ENCODE peak calls at places on chromosomes 6 and 20, in ten cellular contexts. L is brain microvascular endothelial cell, N is esophagus muscularis mucosa, Q is cardiac fibroblast, H is omental fat pad, U is IMR-90, V is cardiac muscle cell, B is GM06990, S is astrocyte of the spinal cord, R is chondrocyte. Z is an unnamed sample.

GRCh38 chr6:44453146-44453545 is 65.6 kb downstream of the CDC5L start:
- DNase-seq in L (no peak), N (no peak), Q (peak), H (no peak), U (peak), V (no peak), B (no peak), S (no peak), R (no peak), Z (no peak)

GRCh38 chr6:52249078-52249477 is 4.8 kb upstream of the IL17F start:
- DNase-seq in L (no peak), N (no peak), Q (no peak), H (no peak), U (no peak), V (no peak), B (no peak), S (no peak), R (no peak), Z (no peak)

GRCh38 chr6:22099241-22099640 is 197.6 kb downstream of the PRL start:
- DNase-seq in L (no peak), N (no peak), Q (no peak), H (no peak), U (no peak), V (no peak), B (no peak), S (no peak), R (no peak), Z (no peak)

GRCh38 chr6:293185-294174 is 1.2 kb downstream of the DUSP22 start:
- DNase-seq in L (no peak), N (peak), Q (peak), H (no peak), U (no peak), V (peak), B (peak), S (peak), R (no peak), Z (no peak)

GRCh38 chr6:167731731-167732422 is 94.8 kb upstream of the AFDN start:
- DNase-seq in L (no peak), N (no peak), Q (no peak), H (no peak), U (no peak), V (no peak), B (no peak), S (no peak), R (no peak), Z (no peak)

GRCh38 chr6:109526905-109527628 is 44.0 kb upstream of the ZBTB24 start:
- DNase-seq in L (peak), N (no peak), Q (peak), H (no peak), U (peak), V (peak), B (peak), S (peak), R (no peak), Z (peak)

GRCh38 chr6:6705061-6705425 is 116.5 kb downstream of the LY86 start:
- DNase-seq in L (no peak), N (no peak), Q (no peak), H (no peak), U (no peak), V (no peak), B (no peak), S (no peak), R (no peak), Z (no peak)

GRCh38 chr6:53979468-53980067 is 131.7 kb upstream of the MLIP start:
- DNase-seq in L (peak), N (no peak), Q (peak), H (no peak), U (peak), V (peak), B (no peak), S (peak), R (no peak), Z (peak)

GRCh38 chr20:53621482-53622246 is 28.0 kb upstream of the ZNF217 start:
- DNase-seq in L (no peak), N (no peak), Q (peak), H (no peak), U (peak), V (no peak), B (peak), S (peak), R (no peak), Z (no peak)

GRCh38 chr20:4192378-4193048 is 177.2 kb upstream of the RNF24 start:
- DNase-seq in L (peak), N (no peak), Q (peak), H (no peak), U (no peak), V (no peak), B (no peak), S (no peak), R (no peak), Z (no peak)

GRCh38 chr6:155100087-155100486 is 105.0 kb downstream of the TIAM2 start:
- DNase-seq in L (no peak), N (no peak), Q (no peak), H (no peak), U (peak), V (no peak), B (no peak), S (peak), R (no peak), Z (no peak)

GRCh38 chr6:81253821-81254220 is 498.7 kb downstream of the TENT5A start:
- DNase-seq in L (no peak), N (no peak), Q (no peak), H (no peak), U (no peak), V (no peak), B (no peak), S (no peak), R (no peak), Z (no peak)

GRCh38 chr6:34771727-34772126 is 14.4 kb downstream of the SNRPC start:
- DNase-seq in L (peak), N (no peak), Q (peak), H (no peak), U (peak), V (no peak), B (no peak), S (peak), R (no peak), Z (no peak)

GRCh38 chr6:158536084-158536890 is 23.6 kb upstream of the TMEM181 start:
- DNase-seq in L (peak), N (no peak), Q (peak), H (peak), U (peak), V (peak), B (peak), S (peak), R (no peak), Z (peak)

GRCh38 chr6:47437592-47437991 is 40.0 kb upstream of the CD2AP start:
- DNase-seq in L (no peak), N (no peak), Q (no peak), H (no peak), U (no peak), V (no peak), B (peak), S (no peak), R (no peak), Z (peak)

GRCh38 chr6:33445020-33445676 is 9.2 kb upstream of the ZBTB9 start:
- DNase-seq in L (no peak), N (no peak), Q (no peak), H (no peak), U (no peak), V (no peak), B (no peak), S (no peak), R (no peak), Z (no peak)

GRCh38 chr6:33672808-33673207 is 38.7 kb downstream of the UQCC2 start:
- DNase-seq in L (peak), N (peak), Q (peak), H (peak), U (peak), V (no peak), B (no peak), S (peak), R (no peak), Z (peak)

GRCh38 chr6:28884423-28885148 is 39.2 kb downstream of the TRIM27 start:
- DNase-seq in L (no peak), N (no peak), Q (no peak), H (no peak), U (no peak), V (no peak), B (no peak), S (no peak), R (no peak), Z (peak)

GRCh38 chr6:43171284-43172126 is 436 bp downstream of the SRF start:
- DNase-seq in L (no peak), N (no peak), Q (no peak), H (no peak), U (no peak), V (peak), B (peak), S (no peak), R (no peak), Z (peak)

GRCh38 chr6:7587631-7588100 is 2.3 kb upstream of the SNRNP48 start:
- DNase-seq in L (peak), N (no peak), Q (peak), H (no peak), U (peak), V (no peak), B (no peak), S (peak), R (no peak), Z (no peak)

GRCh38 chr20:32541917-32542615 is 43.1 kb downstream of the NOL4L start:
- DNase-seq in L (no peak), N (no peak), Q (no peak), H (no peak), U (no peak), V (no peak), B (no peak), S (no peak), R (no peak), Z (no peak)

GRCh38 chr6:130202782-130203181 is 20.0 kb downstream of the SAMD3 start:
- DNase-seq in L (no peak), N (no peak), Q (no peak), H (no peak), U (no peak), V (peak), B (peak), S (no peak), R (no peak), Z (peak)

GRCh38 chr6:141056945-141057635 is 1075.6 kb upstream of the GJE1 start:
- DNase-seq in L (peak), N (no peak), Q (no peak), H (no peak), U (no peak), V (no peak), B (no peak), S (no peak), R (no peak), Z (no peak)

GRCh38 chr6:22035690-22036089 is 261.1 kb downstream of the PRL start:
- DNase-seq in L (no peak), N (no peak), Q (no peak), H (no peak), U (no peak), V (no peak), B (no peak), S (no peak), R (no peak), Z (no peak)

GRCh38 chr6:38271081-38271480 is 368.6 kb downstream of the BTBD9 start:
- DNase-seq in L (no peak), N (no peak), Q (peak), H (no peak), U (peak), V (no peak), B (no peak), S (peak), R (no peak), Z (no peak)

GRCh38 chr6:157867155-157867559 is 44.1 kb downstream of the SNX9 start:
- DNase-seq in L (peak), N (no peak), Q (peak), H (no peak), U (peak), V (no peak), B (no peak), S (peak), R (no peak), Z (no peak)

GRCh38 chr6:112249489-112249888 is 4.9 kb downstream of the LAMA4 start:
- DNase-seq in L (peak), N (no peak), Q (peak), H (no peak), U (peak), V (no peak), B (no peak), S (peak), R (no peak), Z (no peak)

GRCh38 chr6:31691564-31692108 is 10.8 kb upstream of the LY6G5C start:
- DNase-seq in L (no peak), N (no peak), Q (no peak), H (no peak), U (no peak), V (no peak), B (no peak), S (no peak), R (no peak), Z (no peak)

GRCh38 chr6:108966855-108967755 is 118.9 kb downstream of the ARMC2 start:
- DNase-seq in L (peak), N (no peak), Q (peak), H (no peak), U (peak), V (peak), B (no peak), S (peak), R (no peak), Z (no peak)

GRCh38 chr6:7974932-7975763 is 64.6 kb upstream of the TXNDC5 start:
- DNase-seq in L (peak), N (no peak), Q (peak), H (peak), U (peak), V (no peak), B (no peak), S (peak), R (no peak), Z (no peak)

GRCh38 chr20:19370076-19371075 is 157.9 kb downstream of the SLC24A3 start:
- DNase-seq in L (no peak), N (peak), Q (peak), H (no peak), U (no peak), V (no peak), B (no peak), S (no peak), R (no peak), Z (no peak)

GRCh38 chr20:21713470-21713869 is 8.0 kb downstream of the PAX1 start:
- DNase-seq in L (no peak), N (no peak), Q (no peak), H (no peak), U (no peak), V (no peak), B (no peak), S (no peak), R (no peak), Z (no peak)

GRCh38 chr6:158631678-158632537 is 12.6 kb downstream of the DYNLT1 start:
- DNase-seq in L (peak), N (peak), Q (peak), H (no peak), U (peak), V (no peak), B (no peak), S (peak), R (no peak), Z (no peak)

GRCh38 chr20:3716195-3716834 is 3.9 kb upstream of the SIGLEC1 start:
- DNase-seq in L (peak), N (no peak), Q (peak), H (no peak), U (peak), V (peak), B (peak), S (peak), R (peak), Z (peak)

GRCh38 chr6:15615837-15616236 is 47.0 kb downstream of the DTNBP1 start:
- DNase-seq in L (no peak), N (no peak), Q (no peak), H (no peak), U (peak), V (no peak), B (no peak), S (no peak), R (no peak), Z (peak)

GRCh38 chr6:16190214-16190613 is 48.2 kb upstream of the GMPR start:
- DNase-seq in L (no peak), N (no peak), Q (no peak), H (no peak), U (no peak), V (no peak), B (no peak), S (no peak), R (no peak), Z (no peak)

GRCh38 chr6:110944681-110945151 is 13.8 kb upstream of the GTF3C6 start:
- DNase-seq in L (peak), N (no peak), Q (peak), H (no peak), U (peak), V (no peak), B (peak), S (peak), R (no peak), Z (peak)

GRCh38 chr6:120141601-120142000 is 792.0 kb upstream of the MAN1A1 start:
- DNase-seq in L (no peak), N (no peak), Q (no peak), H (no peak), U (no peak), V (no peak), B (no peak), S (no peak), R (peak), Z (no peak)

GRCh38 chr6:120147218-120147871 is 797.8 kb upstream of the MAN1A1 start:
- DNase-seq in L (no peak), N (no peak), Q (no peak), H (no peak), U (no peak), V (no peak), B (no peak), S (no peak), R (peak), Z (no peak)
- TF ChIP-seq CTCF in L (no peak), N (no peak), Q (no peak), H (no peak), U (no peak), V (no peak), B (peak), S (peak), R (peak), Z (no peak)

GRCh38 chr20:63808964-63809674 is 21.9 kb downstream of the ZBTB46 start:
- DNase-seq in L (no peak), N (no peak), Q (no peak), H (no peak), U (no peak), V (no peak), B (no peak), S (no peak), R (no peak), Z (no peak)
- TF ChIP-seq CTCF in L (no peak), N (no peak), Q (no peak), H (no peak), U (no peak), V (no peak), B (no peak), S (no peak), R (no peak), Z (no peak)

GRCh38 chr6:45986746-45987274 is 28.9 kb downstream of the CLIC5 start:
- DNase-seq in L (no peak), N (no peak), Q (no peak), H (no peak), U (no peak), V (peak), B (no peak), S (no peak), R (no peak), Z (no peak)

GRCh38 chr6:45985026-45985425 is 30.6 kb downstream of the CLIC5 start:
- DNase-seq in L (no peak), N (no peak), Q (no peak), H (no peak), U (no peak), V (no peak), B (no peak), S (no peak), R (no peak), Z (no peak)

GRCh38 chr6:45983041-45983440 is 32.6 kb downstream of the CLIC5 start:
- DNase-seq in L (no peak), N (no peak), Q (no peak), H (no peak), U (no peak), V (no peak), B (no peak), S (no peak), R (no peak), Z (no peak)

GRCh38 chr6:45982280-45983036 is 33.2 kb downstream of the CLIC5 start:
- DNase-seq in L (no peak), N (no peak), Q (no peak), H (no peak), U (no peak), V (no peak), B (no peak), S (no peak), R (no peak), Z (no peak)

GRCh38 chr6:45984347-45984746 is 31.3 kb downstream of the CLIC5 start:
- DNase-seq in L (no peak), N (no peak), Q (no peak), H (no peak), U (no peak), V (no peak), B (no peak), S (no peak), R (no peak), Z (no peak)
- TF ChIP-seq CTCF in L (no peak), N (no peak), Q (no peak), H (no peak), U (no peak), V (no peak), B (no peak), S (no peak), R (no peak), Z (no peak)

DNA sequence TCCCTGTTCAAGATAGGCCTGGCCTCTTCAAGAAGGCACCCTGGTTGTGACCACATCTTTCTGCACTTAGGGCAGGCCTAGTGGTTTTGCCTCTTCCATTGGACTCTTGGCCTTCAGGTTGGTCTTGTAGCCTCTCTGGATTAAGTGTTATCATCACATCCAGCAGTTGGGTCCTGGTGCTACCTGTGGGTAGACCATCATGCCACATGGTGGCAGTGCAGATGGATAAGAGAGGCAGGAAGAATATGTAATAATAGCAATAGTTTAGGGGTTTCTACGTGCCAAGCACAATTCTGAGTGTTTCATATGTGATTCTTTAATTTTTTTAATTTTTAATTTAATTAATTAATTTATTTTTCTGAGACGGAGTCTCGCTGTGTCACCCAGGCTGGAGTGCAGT is 28.5 kb upstream of the SNRPB2 start:
- DNase-seq in L (no peak), N (no peak), Q (no peak), H (no peak), U (no peak), V (peak), B (no peak), S (no peak), R (no peak), Z (peak)
- TF ChIP-seq CTCF in L (peak), N (peak), Q (no peak), H (no peak), U (peak), V (peak), B (peak), S (peak), R (peak), Z (peak)

DNA sequence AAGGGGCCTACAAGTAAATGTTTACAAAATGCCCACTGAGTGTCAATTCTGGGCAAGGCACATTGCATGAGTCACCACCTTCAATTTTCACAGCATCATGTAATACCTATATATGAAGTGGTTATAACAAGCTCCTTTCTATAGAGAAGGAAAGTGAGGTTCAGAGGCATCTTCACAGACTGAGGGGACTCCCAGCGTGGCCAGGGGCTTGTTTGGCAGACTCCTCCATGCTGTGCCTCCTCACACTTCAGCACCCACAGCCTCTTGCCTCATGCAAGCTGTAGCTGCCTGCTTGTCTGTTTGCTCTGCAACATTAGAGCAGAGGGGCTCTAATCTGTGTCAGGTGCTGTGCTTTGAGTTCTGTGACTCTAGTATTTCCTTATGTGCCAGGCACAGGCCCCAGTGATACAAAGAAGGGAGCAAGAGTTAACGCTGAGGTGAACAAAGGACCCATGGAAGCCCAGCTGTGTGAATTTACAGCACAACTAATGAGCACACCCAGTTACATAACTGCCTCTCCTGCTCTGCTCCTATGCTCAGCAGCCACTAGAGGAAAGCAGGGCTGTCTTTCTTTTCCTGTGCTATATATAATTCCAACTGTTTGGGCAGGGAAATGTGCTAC is 72.3 kb downstream of the ZHX3 start:
- DNase-seq in L (no peak), N (no peak), Q (peak), H (no peak), U (peak), V (peak), B (peak), S (no peak), R (no peak), Z (no peak)
- TF ChIP-seq CTCF in L (peak), N (peak), Q (peak), H (no peak), U (no peak), V (no peak), B (no peak), S (peak), R (peak), Z (no peak)